ENCODE peak calls at places on chromosomes 16 and 17, in ten cellular contexts. A is ovary; K is effector memory CD4-positive, alpha-beta T cell; X is GM23338; Q is mucosa of descending colon; R is HL-60; O is AG04449; V is fibroblast of the aortic adventitia; P is neural progenitor cell; Y is CD4-positive, alpha-beta memory T cell. G is an unnamed sample.

GRCh38 chr16:89067677-89068076 is 26.0 kb upstream of the ACSF3 start:
- DNase-seq in A (no peak), K (no peak), X (no peak), Q (peak; percentile 39), R (peak; percentile 1), O (no peak), V (no peak), P (no peak), Y (no peak), G (peak; percentile 5)

GRCh38 chr16:30741461-30741914 is 6.7 kb upstream of the PHKG2 start:
- DNase-seq in A (no peak), K (no peak), X (peak; percentile 60), Q (peak; percentile 51), R (no peak), O (peak; percentile 63), V (peak; percentile 83), P (no peak), Y (no peak), G (peak; percentile 92)

GRCh38 chr17:76152580-76152979 is 11.5 kb upstream of the FOXJ1 start:
- DNase-seq in A (no peak), K (no peak), X (peak; percentile 47), Q (no peak), R (no peak), O (no peak), V (no peak), P (no peak), Y (no peak), G (no peak)

GRCh38 chr17:43587647-43588046 is 41.5 kb upstream of the ETV4 start:
- DNase-seq in A (no peak), K (no peak), X (no peak), Q (no peak), R (no peak), O (no peak), V (no peak), P (no peak), Y (no peak), G (no peak)

GRCh38 chr16:23114131-23114904 is 34.9 kb downstream of the USP31 start:
- DNase-seq in A (no peak), K (no peak), X (no peak), Q (no peak), R (no peak), O (no peak), V (no peak), P (no peak), Y (no peak), G (no peak)

GRCh38 chr16:55665511-55665910 is 9.7 kb downstream of the SLC6A2 start:
- DNase-seq in A (no peak), K (no peak), X (no peak), Q (no peak), R (no peak), O (no peak), V (no peak), P (no peak), Y (no peak), G (no peak)

GRCh38 chr16:70779361-70779760 is 21.6 kb downstream of the VAC14 start:
- DNase-seq in A (no peak), K (no peak), X (no peak), Q (no peak), R (no peak), O (no peak), V (no peak), P (no peak), Y (no peak), G (no peak)

GRCh38 chr17:18182190-18182977 is 1.2 kb upstream of the ALKBH5 start:
- DNase-seq in A (peak; percentile 40), K (no peak), X (peak; percentile 34), Q (peak; percentile 62), R (no peak), O (no peak), V (peak; percentile 27), P (peak; percentile 46), Y (peak; percentile 8), G (no peak)

GRCh38 chr16:4231367-4231766 is 10.5 kb downstream of the SRL start:
- DNase-seq in A (no peak), K (no peak), X (no peak), Q (no peak), R (no peak), O (no peak), V (no peak), P (no peak), Y (no peak), G (no peak)

GRCh38 chr16:11009027-11009755 is 64.8 kb downstream of the CLEC16A start:
- DNase-seq in A (no peak), K (no peak), X (no peak), Q (no peak), R (no peak), O (no peak), V (no peak), P (no peak), Y (no peak), G (no peak)

GRCh38 chr16:72012607-72013006 is 4.1 kb downstream of the DHODH start:
- DNase-seq in A (no peak), K (no peak), X (no peak), Q (no peak), R (no peak), O (no peak), V (no peak), P (no peak), Y (no peak), G (no peak)

GRCh38 chr16:72013888-72014538 is 5.5 kb downstream of the DHODH start:
- DNase-seq in A (peak; percentile 66), K (no peak), X (no peak), Q (no peak), R (no peak), O (no peak), V (no peak), P (peak; percentile 23), Y (no peak), G (peak; percentile 56)

GRCh38 chr16:72008424-72009216 is at the start of gene DHODH:
- DNase-seq in A (peak; percentile 96), K (peak; percentile 96), X (peak; percentile 99), Q (peak; percentile 96), R (peak; percentile 99), O (peak; percentile 81), V (peak; percentile 95), P (peak; percentile 99), Y (peak; percentile 98), G (peak; percentile 99)

GRCh38 chr16:72013389-72013788 is 4.8 kb downstream of the DHODH start:
- DNase-seq in A (peak; percentile 37), K (no peak), X (no peak), Q (no peak), R (no peak), O (no peak), V (peak; percentile 19), P (no peak), Y (no peak), G (peak; percentile 59)

DNA sequence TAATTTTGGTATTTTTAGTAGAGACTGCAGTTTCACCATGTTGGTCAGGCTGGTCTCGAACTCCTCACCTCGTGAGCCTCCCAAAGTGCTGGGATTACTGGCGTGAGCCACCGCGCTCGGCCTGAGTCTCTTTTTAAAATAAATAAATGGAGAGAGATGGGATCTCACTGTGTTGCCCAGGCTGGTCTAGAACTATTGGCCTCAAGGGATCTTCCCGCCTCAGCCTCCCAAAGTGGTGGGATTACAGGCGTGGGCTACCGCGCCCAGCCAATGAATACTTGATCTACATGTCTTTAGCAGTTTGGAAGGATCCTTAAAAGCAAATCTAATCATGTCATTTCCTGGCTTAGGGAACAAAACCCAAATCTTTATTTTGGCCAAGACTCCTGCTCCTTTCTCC is 1.2 kb downstream of the DHODH start:
- DNase-seq in A (no peak), K (no peak), X (no peak), Q (no peak), R (no peak), O (no peak), V (no peak), P (no peak), Y (no peak), G (no peak)
- H3K4me3 ChIP-seq in A (no peak overlapping the region), K (no peak overlapping the region), X (peak overlapping the region; percentile 96), Q (no peak overlapping the region), R (peak overlapping the region; percentile 25), O (no peak overlapping the region), V (no peak overlapping the region), P (no peak overlapping the region), Y (no peak overlapping the region), G (no peak overlapping the region)

DNA sequence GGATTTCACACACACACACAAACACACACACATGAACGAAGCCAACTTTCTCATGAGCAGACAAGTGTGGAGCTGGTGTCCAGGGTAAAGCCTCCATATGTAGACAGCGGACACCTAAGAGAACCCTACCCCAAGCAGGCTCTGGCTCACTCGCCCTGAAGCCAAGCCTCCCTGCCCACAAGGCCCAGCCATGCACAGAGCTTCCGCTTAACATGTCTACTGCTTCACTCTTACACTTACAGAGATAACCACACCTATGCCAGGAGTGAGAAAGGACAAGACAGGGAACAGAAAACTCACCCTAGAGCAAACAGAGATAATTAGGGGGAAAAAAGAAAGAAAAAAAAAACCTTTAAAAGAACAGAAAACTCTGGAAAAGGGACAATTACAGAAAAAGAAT is 67.5 kb downstream of the CYTH1 start:
- DNase-seq in A (no peak), K (no peak), X (no peak), Q (no peak), R (no peak), O (no peak), V (no peak), P (no peak), Y (no peak), G (no peak)
- H3K4me3 ChIP-seq in A (no peak overlapping the region), K (no peak overlapping the region), X (no peak overlapping the region), Q (no peak overlapping the region), R (no peak overlapping the region), O (no peak overlapping the region), V (no peak overlapping the region), P (no peak overlapping the region), Y (no peak overlapping the region), G (no peak overlapping the region)

DNA sequence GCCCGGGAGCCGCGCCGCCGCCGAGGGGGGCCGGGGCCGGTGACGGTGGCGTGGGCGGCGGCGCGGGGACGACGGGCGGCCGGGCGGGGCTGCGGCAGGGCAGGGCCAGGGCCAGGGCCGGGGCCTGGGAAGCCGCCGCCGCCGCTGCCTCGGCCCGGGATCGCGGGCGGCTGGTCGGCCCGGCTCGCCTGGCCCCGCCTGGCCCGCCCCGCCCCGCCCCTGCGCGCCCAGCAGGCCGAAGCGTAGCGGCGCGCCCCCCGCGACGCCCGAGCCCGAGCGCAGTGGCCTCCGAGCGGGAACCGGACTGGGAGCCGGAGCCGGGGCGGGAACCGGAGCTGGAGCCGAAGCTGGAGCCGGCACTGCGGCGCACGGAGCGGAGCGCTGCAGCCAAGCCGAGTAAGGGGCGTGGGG is at the start of gene BEAN1:
- DNase-seq in A (peak; percentile 16), K (no peak), X (peak; percentile 56), Q (peak; percentile 9), R (no peak), O (no peak), V (no peak), P (peak; percentile 81), Y (no peak), G (peak; percentile 21)
- H3K4me3 ChIP-seq in A (peak within 1 kb of the TSS; percentile 29), K (peak within 1 kb of the TSS; percentile 50), X (peak within 1 kb of the TSS; percentile 61), Q (no peak within 1 kb of the TSS), R (no peak within 1 kb of the TSS), O (peak within 1 kb of the TSS; percentile 42), V (peak within 1 kb of the TSS; percentile 49), P (peak within 1 kb of the TSS; percentile 64), Y (no peak within 1 kb of the TSS), G (peak within 1 kb of the TSS; percentile 44)

DNA sequence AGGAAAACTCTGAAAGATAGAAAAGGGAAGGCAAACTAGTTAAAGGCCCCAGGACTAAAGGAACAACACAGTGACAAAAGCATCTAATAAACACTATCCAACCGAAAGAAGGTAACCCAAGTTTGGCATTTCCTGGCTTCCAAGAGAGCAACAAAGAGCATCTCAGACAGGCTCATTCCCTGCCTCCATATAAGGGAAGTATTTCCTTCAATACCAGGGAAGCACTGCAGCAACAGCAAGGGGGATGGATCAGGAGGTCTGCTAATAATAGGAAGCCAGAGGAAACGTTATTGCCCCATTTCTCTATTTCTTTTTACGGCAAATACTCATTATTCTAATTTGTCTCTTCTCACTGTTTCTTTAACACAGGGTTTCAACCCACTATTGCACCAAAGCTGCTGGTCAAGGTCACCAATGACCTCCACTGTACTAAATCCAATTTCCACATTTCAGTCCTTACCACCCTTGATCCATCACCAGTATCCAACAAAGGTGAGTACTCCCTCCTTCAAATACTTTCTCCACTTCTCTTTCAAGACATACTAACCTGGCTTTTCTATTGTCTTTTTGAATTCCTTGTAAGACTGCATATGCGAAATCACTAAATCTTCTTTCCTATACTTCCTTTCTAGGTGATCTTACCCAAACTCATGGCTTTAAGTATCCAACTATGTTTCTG is 86.1 kb downstream of the KANSL1 start:
- DNase-seq in A (no peak), K (no peak), X (peak; percentile 79), Q (no peak), R (no peak), O (no peak), V (no peak), P (peak; percentile 21), Y (no peak), G (peak; percentile 31)
- H3K4me3 ChIP-seq in A (no peak overlapping the region), K (no peak overlapping the region), X (peak overlapping the region; percentile 32), Q (no peak overlapping the region), R (no peak overlapping the region), O (no peak overlapping the region), V (no peak overlapping the region), P (no peak overlapping the region), Y (no peak overlapping the region), G (no peak overlapping the region)

G was measured in choroid plexus epithelial cell.